ENCODE peak calls at places on chromosome 9, in ten cellular contexts. U is GM23248, S is HEK293T, Z is endothelial cell, R is Panc1, X is fibroblast of lung, L is Right ventricle myocardium superior, P is NCI-H2107, C is T1000, A is SJSA1. E is an unnamed sample.

GRCh38 chr9:130780865-130781504 is 54.1 kb upstream of the ABL1 start:
- DNase-seq in U (peak), S (peak), Z (no peak), R (no peak), X (peak), L (peak), P (no peak), C (peak), A (peak), E (no peak)

GRCh38 chr9:88974641-88975040 is 16.6 kb upstream of the S1PR3 start:
- DNase-seq in U (no peak), S (no peak), Z (no peak), R (no peak), X (no peak), L (no peak), P (no peak), C (no peak), A (no peak), E (no peak)

GRCh38 chr9:35758475-35759050 is 4.5 kb upstream of the MSMP start:
- DNase-seq in U (no peak), S (no peak), Z (no peak), R (no peak), X (no peak), L (no peak), P (no peak), C (no peak), A (no peak), E (no peak)

GRCh38 chr9:98330831-98331230 is 75.4 kb upstream of the TBC1D2 start:
- DNase-seq in U (peak), S (no peak), Z (no peak), R (no peak), X (peak), L (no peak), P (no peak), C (no peak), A (peak), E (no peak)

GRCh38 chr9:21744874-21745273 is 57.6 kb upstream of the MTAP start:
- DNase-seq in U (peak), S (no peak), Z (no peak), R (no peak), X (peak), L (no peak), P (no peak), C (no peak), A (no peak), E (no peak)

GRCh38 chr9:108478871-108479332 is 376.9 kb downstream of the ACTL7B start:
- DNase-seq in U (peak), S (no peak), Z (no peak), R (no peak), X (peak), L (no peak), P (no peak), C (no peak), A (peak), E (no peak)

GRCh38 chr9:130938652-130939404 is at the start of gene FIBCD1:
- DNase-seq in U (peak), S (peak), Z (peak), R (no peak), X (peak), L (no peak), P (no peak), C (no peak), A (peak), E (peak)

GRCh38 chr9:126440042-126440441 is 113.4 kb downstream of the MVB12B start:
- DNase-seq in U (no peak), S (no peak), Z (no peak), R (no peak), X (no peak), L (no peak), P (no peak), C (no peak), A (no peak), E (no peak)

GRCh38 chr9:88373018-88373417 is 15.2 kb upstream of the SPIN1 start:
- DNase-seq in U (no peak), S (no peak), Z (no peak), R (no peak), X (no peak), L (no peak), P (no peak), C (no peak), A (no peak), E (no peak)

GRCh38 chr9:122518226-122518625 is 715 bp upstream of the OR1J4 start:
- DNase-seq in U (no peak), S (no peak), Z (no peak), R (no peak), X (no peak), L (no peak), P (no peak), C (no peak), A (no peak), E (no peak)

GRCh38 chr9:18437315-18438200 is 36.4 kb upstream of the ADAMTSL1 start:
- DNase-seq in U (peak), S (no peak), Z (no peak), R (no peak), X (peak), L (peak), P (no peak), C (peak), A (peak), E (no peak)

GRCh38 chr9:77162366-77162765 is 15.0 kb upstream of the VPS13A start:
- DNase-seq in U (no peak), S (no peak), Z (no peak), R (no peak), X (no peak), L (no peak), P (no peak), C (no peak), A (no peak), E (no peak)

E was measured in stimulated activated CD8-positive, alpha-beta memory T cell treated with anti-CD3 and anti-CD28 coated beads, Interleukin-2, amount 100 ng/mL, for 48 hours.